ENCODE peak calls at places on chromosomes 3 and 15, in six cellular contexts. Z, I, G, A, X and N are unnamed samples.

GRCh38 chr3:180633722-180634121 is 31.8 kb downstream of the TTC14 start:
- DNase-seq in Z (no peak), I (no peak), G (no peak), A (no peak), X (no peak), N (no peak)

GRCh38 chr15:51203797-51204196 is 109.1 kb upstream of the TNFAIP8L3 start:
- DNase-seq in Z (no peak), I (no peak), G (no peak), A (no peak), X (peak), N (peak)

GRCh38 chr3:15319127-15319526 is 13.3 kb downstream of the SH3BP5 start:
- DNase-seq in Z (no peak), I (no peak), G (no peak), A (no peak), X (no peak), N (no peak)

GRCh38 chr3:182413061-182413460 is 380.2 kb upstream of the ATP11B start:
- DNase-seq in Z (no peak), I (no peak), G (no peak), A (no peak), X (no peak), N (no peak)

GRCh38 chr3:31189330-31189729 is 294.9 kb upstream of the GADL1 start:
- DNase-seq in Z (no peak), I (no peak), G (no peak), A (no peak), X (no peak), N (no peak)

GRCh38 chr3:100662113-100662823 is 47.0 kb upstream of the TFG start:
- DNase-seq in Z (no peak), I (no peak), G (no peak), A (no peak), X (peak), N (peak)

GRCh38 chr3:70531063-70531657 is 218.7 kb upstream of the MDFIC2 start:
- DNase-seq in Z (no peak), I (no peak), G (no peak), A (no peak), X (peak), N (peak)

GRCh38 chr3:46065294-46065705 is 38.0 kb upstream of the XCR1 start:
- DNase-seq in Z (no peak), I (no peak), G (peak), A (no peak), X (no peak), N (no peak)

GRCh38 chr3:69305011-69305410 is 80.9 kb downstream of the FRMD4B start:
- DNase-seq in Z (no peak), I (no peak), G (no peak), A (no peak), X (no peak), N (no peak)

GRCh38 chr3:14434105-14434504 is 31.7 kb downstream of the SLC6A6 start:
- DNase-seq in Z (no peak), I (no peak), G (peak), A (no peak), X (peak), N (peak)

GRCh38 chr3:177111541-177111949 is 85.7 kb downstream of the TBL1XR1 start:
- DNase-seq in Z (no peak), I (no peak), G (no peak), A (no peak), X (no peak), N (no peak)

GRCh38 chr15:63140936-63141335 is 16.3 kb downstream of the RPS27L start:
- DNase-seq in Z (no peak), I (no peak), G (no peak), A (no peak), X (no peak), N (no peak)

GRCh38 chr15:63151665-63152064 is 5.6 kb downstream of the RPS27L start:
- DNase-seq in Z (no peak), I (no peak), G (no peak), A (no peak), X (no peak), N (no peak)

GRCh38 chr15:63145426-63145825 is 11.9 kb downstream of the RPS27L start:
- DNase-seq in Z (no peak), I (no peak), G (no peak), A (no peak), X (no peak), N (peak)

DNA sequence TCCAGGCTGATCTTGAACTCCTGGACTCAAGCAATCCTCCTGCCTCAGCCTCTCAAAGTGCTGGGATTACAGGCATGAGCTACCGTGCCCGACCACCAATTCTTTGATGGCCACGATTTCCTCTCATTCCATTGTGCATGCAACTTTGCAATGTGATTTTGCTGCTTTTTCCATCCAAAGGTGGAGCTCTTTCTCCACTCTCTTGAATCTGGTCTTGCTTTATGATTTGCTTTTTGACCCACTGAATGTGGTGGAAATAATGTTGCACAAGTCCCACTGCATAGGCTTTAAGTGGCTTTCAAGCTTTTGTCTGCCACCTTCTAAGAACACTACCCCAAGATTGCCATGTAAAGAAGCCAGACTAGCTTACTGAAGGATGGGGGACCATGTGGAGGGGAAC is 10.6 kb downstream of the RPS27L start:
- DNase-seq in Z (no peak), I (no peak), G (no peak), A (no peak), X (peak), N (peak)
- TF ChIP-seq CTCF in Z (no peak), I (no peak), G (no peak), A (no peak), X (peak), N (no peak)

GRCh38 chr15:60396560-60396963 is 1.2 kb downstream of the ANXA2 start:
- DNase-seq in Z (no peak), I (no peak), G (no peak), A (no peak), X (no peak), N (peak)
- H3K27ac ChIP-seq in Z (peak), I (peak), G (peak), A (peak), X (no peak), N (peak)

GRCh38 chr3:136245691-136246090 is 4.4 kb upstream of the PCCB start:
- DNase-seq in Z (no peak), I (no peak), G (no peak), A (no peak), X (no peak), N (no peak)
- TF ChIP-seq CTCF in Z (no peak), I (no peak), G (no peak), A (no peak), X (no peak), N (no peak)

GRCh38 chr15:58669108-58669507 is 80.4 kb downstream of the ADAM10 start:
- DNase-seq in Z (no peak), I (no peak), G (no peak), A (no peak), X (peak), N (peak)

GRCh38 chr15:58665676-58666075 is 83.8 kb downstream of the ADAM10 start:
- DNase-seq in Z (no peak), I (no peak), G (no peak), A (no peak), X (no peak), N (no peak)

DNA sequence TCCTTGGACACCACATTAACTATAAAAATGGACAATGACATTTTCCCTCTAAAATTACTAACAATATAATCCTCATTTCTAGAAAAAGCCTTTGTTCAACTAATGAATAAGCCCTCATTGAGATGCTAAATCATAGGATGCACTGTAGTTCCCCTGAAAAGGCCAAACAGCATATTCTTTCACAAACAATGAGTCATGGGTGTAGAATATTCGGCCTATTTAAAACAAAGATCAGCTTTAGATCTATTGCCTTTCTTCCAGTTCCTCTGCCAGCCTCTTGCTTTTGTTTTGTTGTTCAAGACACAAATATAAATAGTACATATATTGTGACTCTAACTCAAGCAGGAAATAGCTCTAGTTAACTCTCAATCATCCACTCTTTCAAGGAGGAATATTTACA is 82.5 kb downstream of the ADAM10 start:
- DNase-seq in Z (no peak), I (no peak), G (no peak), A (no peak), X (peak), N (peak)
- H3K27ac ChIP-seq in Z (no peak), I (no peak), G (no peak), A (no peak), X (no peak), N (no peak)

GRCh38 chr15:77659350-77660321 is 26.9 kb upstream of the LINGO1 start:
- DNase-seq in Z (no peak), I (no peak), G (no peak), A (no peak), X (peak), N (peak)
- TF ChIP-seq CTCF in Z (no peak), I (peak), G (peak), A (no peak), X (peak), N (peak)

DNA sequence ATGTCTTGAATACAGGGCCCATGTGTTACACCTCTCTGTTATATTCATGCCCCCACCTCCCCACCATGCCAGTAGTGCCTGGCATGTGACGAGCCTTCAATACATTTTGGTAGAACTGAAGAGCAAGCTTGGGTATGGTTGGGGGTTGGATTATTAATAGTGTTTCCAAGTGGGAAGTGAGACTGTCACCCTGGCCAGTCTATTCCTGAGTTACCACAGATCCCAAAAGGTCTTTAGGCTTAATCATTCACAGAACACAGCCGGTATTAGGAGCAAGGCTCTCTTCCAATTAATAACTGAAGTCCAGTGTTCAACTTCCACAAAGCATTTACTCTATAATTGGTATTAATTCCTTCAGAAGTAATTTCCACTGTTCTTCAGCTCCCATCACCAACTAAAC is 231.9 kb upstream of the LRTM1 start:
- DNase-seq in Z (no peak), I (no peak), G (no peak), A (no peak), X (no peak), N (no peak)
- H3K27ac ChIP-seq in Z (no peak), I (no peak), G (no peak), A (no peak), X (no peak), N (peak)

DNA sequence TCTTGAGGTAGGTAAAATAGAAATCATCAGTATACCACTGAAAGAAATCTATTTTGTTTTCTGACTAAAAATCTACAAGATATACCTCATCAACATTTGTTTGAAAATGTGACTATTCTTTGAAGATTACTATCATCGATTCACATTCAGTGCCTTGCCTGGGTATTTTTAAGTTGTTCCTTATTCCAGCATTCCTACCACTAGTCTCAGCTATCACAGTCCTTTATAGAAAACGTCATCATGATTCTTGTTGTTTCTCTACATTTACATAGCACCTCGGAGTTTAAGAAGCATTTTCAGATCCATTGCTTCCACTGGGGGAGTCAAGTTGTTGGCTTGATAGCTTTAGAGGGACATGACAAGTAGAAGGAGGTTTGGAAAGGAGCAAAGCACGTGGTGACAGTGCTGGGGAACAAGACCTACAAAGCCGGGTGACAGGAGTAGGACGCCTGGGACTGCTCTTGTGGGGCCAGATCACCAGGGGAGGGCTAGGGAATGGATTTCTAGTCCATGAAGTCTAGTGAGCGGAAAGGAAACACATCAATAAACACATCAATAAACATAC is 61.5 kb downstream of the HES1 start:
- DNase-seq in Z (no peak), I (no peak), G (no peak), A (no peak), X (no peak), N (no peak)
- TF ChIP-seq CTCF in Z (no peak), I (no peak), G (no peak), A (no peak), X (no peak), N (no peak)

GRCh38 chr15:30990451-30991300 is 752 bp downstream of the MTMR10 start:
- DNase-seq in Z (no peak), I (no peak), G (no peak), A (no peak), X (no peak), N (peak)
- H3K27ac ChIP-seq in Z (peak), I (peak), G (peak), A (peak), X (peak), N (peak)